ENCODE peak calls at places on chromosomes 3 and 15, in eight cellular contexts. L is psoas muscle, T is HFF-Myc, K is HFFc6, P is nephron progenitor cell, X is mucosa of descending colon, D is endothelial cell, H is dorsolateral prefrontal cortex. N is an unnamed sample.

GRCh38 chr15:49888341-49888693 is 230.7 kb downstream of the ATP8B4 start:
- DNase-seq in H (no peak), X (no peak), K (no peak), T (no peak), P (no peak), L (no peak), D (no peak), N (no peak)

GRCh38 chr3:78101363-78101762 is 1061.5 kb downstream of the ROBO2 start:
- DNase-seq in D (no peak), P (no peak), X (no peak), L (no peak), K (peak), T (no peak), H (no peak), N (no peak)

GRCh38 chr15:75195122-75195765 is 6.4 kb upstream of the C15orf39 start:
- DNase-seq in P (peak), K (no peak), L (no peak), X (no peak), D (peak), H (no peak), T (no peak), N (no peak)

GRCh38 chr15:92510163-92510882 is 116.6 kb downstream of the ST8SIA2 start:
- DNase-seq in L (no peak), P (no peak), T (no peak), X (no peak), H (no peak), D (no peak), K (peak), N (no peak)

GRCh38 chr3:177284383-177284881 is 87.2 kb upstream of the TBL1XR1 start:
- DNase-seq in P (no peak), K (no peak), T (peak), H (no peak), D (no peak), X (peak), L (peak), N (no peak)

GRCh38 chr3:179929091-179929529 is 107.6 kb downstream of the PEX5L start:
- DNase-seq in K (peak), P (peak), T (peak), X (no peak), D (peak), H (peak), L (peak), N (peak)

GRCh38 chr3:50542177-50543034 is 25.1 kb downstream of the C3orf18 start:
- DNase-seq in P (peak), L (peak), H (peak), X (peak), K (peak), T (no peak), D (peak), N (peak)

GRCh38 chr15:80970658-80971057 is 19.0 kb downstream of the MESD start:
- DNase-seq in L (no peak), T (no peak), H (no peak), D (no peak), P (no peak), X (no peak), K (no peak), N (no peak)

GRCh38 chr15:71199384-71200351 is 84.4 kb downstream of the THSD4 start:
- DNase-seq in T (no peak), H (no peak), K (no peak), P (no peak), L (no peak), X (no peak), D (no peak), N (no peak)

GRCh38 chr15:45646220-45646619 is 11.4 kb downstream of the SQOR start:
- DNase-seq in D (no peak), X (peak), K (peak), P (no peak), H (no peak), L (no peak), T (no peak), N (no peak)

GRCh38 chr3:72010044-72010443 is 225.1 kb upstream of the PROK2 start:
- DNase-seq in P (no peak), T (no peak), D (no peak), H (no peak), L (no peak), K (no peak), X (no peak), N (no peak)

GRCh38 chr3:128936341-128936740 is 56.9 kb downstream of the ACAD9 start:
- DNase-seq in H (no peak), X (no peak), P (no peak), D (no peak), L (no peak), T (no peak), K (no peak), N (no peak)

GRCh38 chr3:179068779-179069530 is 2.7 kb downstream of the ZMAT3 start:
- DNase-seq in K (no peak), P (peak), H (no peak), X (peak), D (peak), T (no peak), L (no peak), N (no peak)

GRCh38 chr3:186520436-186520835 is 23.7 kb downstream of the CRYGS start:
- DNase-seq in D (no peak), P (no peak), H (no peak), X (no peak), K (no peak), L (no peak), T (no peak), N (no peak)

GRCh38 chr15:68652141-68652540 is 73.3 kb downstream of the CORO2B start:
- DNase-seq in H (peak), K (no peak), T (no peak), X (no peak), P (no peak), L (no peak), D (no peak), N (no peak)

GRCh38 chr15:43463542-43463941 is 29.4 kb downstream of the TP53BP1 start:
- DNase-seq in L (no peak), K (no peak), X (no peak), T (no peak), P (no peak), D (no peak), H (no peak), N (no peak)

GRCh38 chr15:82040395-82040794 is 5.4 kb downstream of the MEX3B start:
- DNase-seq in H (no peak), D (no peak), K (no peak), L (no peak), P (no peak), X (no peak), T (no peak), N (no peak)

GRCh38 chr3:98497381-98497780 is at the start of gene OR5K2:
- DNase-seq in L (no peak), D (no peak), H (no peak), K (no peak), P (no peak), X (no peak), T (no peak), N (no peak)

GRCh38 chr15:68706256-68706655 is 114.4 kb downstream of the ANP32A start:
- DNase-seq in L (no peak), P (no peak), T (no peak), H (no peak), D (no peak), K (no peak), X (no peak), N (no peak)

GRCh38 chr3:194030372-194030771 is 105.6 kb upstream of the HES1 start:
- DNase-seq in P (no peak), D (no peak), K (no peak), L (no peak), H (no peak), T (no peak), X (peak), N (no peak)

GRCh38 chr15:39828374-39828931 is 45.8 kb upstream of the FSIP1 start:
- DNase-seq in P (peak), L (no peak), D (no peak), K (peak), X (peak), H (peak), T (no peak), N (no peak)

GRCh38 chr3:174639970-174640369 is 219.2 kb upstream of the NAALADL2 start:
- DNase-seq in X (no peak), L (no peak), P (no peak), K (no peak), H (no peak), T (no peak), D (no peak), N (no peak)

GRCh38 chr15:26311710-26312236 is 448.6 kb upstream of the ATP10A start:
- DNase-seq in K (no peak), L (no peak), P (no peak), T (no peak), D (no peak), H (no peak), X (no peak), N (no peak)

GRCh38 chr15:82808634-82809041 is 790 bp upstream of the WHAMM start:
- DNase-seq in P (no peak), X (peak), L (no peak), T (no peak), D (no peak), K (no peak), H (no peak), N (no peak)

GRCh38 chr3:150022406-150023238 is 51.9 kb upstream of the PFN2 start:
- DNase-seq in L (no peak), H (no peak), X (peak), T (no peak), K (peak), D (no peak), P (no peak), N (no peak)

GRCh38 chr15:101441706-101442105 is 47.8 kb downstream of the PCSK6 start:
- DNase-seq in K (no peak), X (no peak), T (no peak), H (no peak), P (no peak), D (no peak), L (no peak), N (no peak)

GRCh38 chr3:94092080-94092479 is 29.2 kb downstream of the NSUN3 start:
- DNase-seq in L (no peak), P (no peak), D (no peak), X (no peak), T (no peak), K (no peak), H (no peak), N (no peak)

GRCh38 chr3:185942396-185942795 is 4.6 kb upstream of the TRA2B start:
- DNase-seq in K (no peak), X (no peak), P (no peak), T (no peak), L (no peak), D (no peak), H (no peak), N (no peak)

GRCh38 chr3:197224034-197224444 is 74.4 kb downstream of the DLG1 start:
- DNase-seq in K (peak), X (no peak), P (no peak), D (no peak), H (no peak), L (no peak), T (peak), N (peak)

GRCh38 chr3:8503461-8503860 is 1.8 kb downstream of the LMCD1 start:
- DNase-seq in K (peak), D (no peak), T (no peak), L (no peak), H (no peak), X (no peak), P (no peak), N (no peak)

GRCh38 chr3:123094492-123094891 is 27.7 kb downstream of the PDIA5 start:
- DNase-seq in T (no peak), D (no peak), K (no peak), H (no peak), X (no peak), P (no peak), L (no peak), N (no peak)

GRCh38 chr3:49158108-49158709 is 7.9 kb downstream of the CCDC71 start:
- DNase-seq in L (peak), D (peak), P (peak), H (no peak), T (no peak), K (no peak), X (peak), N (no peak)

GRCh38 chr15:84888639-84889038 is 4.2 kb downstream of the SLC28A1 start:
- DNase-seq in T (no peak), L (no peak), K (no peak), X (no peak), D (no peak), H (no peak), P (no peak), N (no peak)

GRCh38 chr3:124886168-124887051 is 755 bp downstream of the ITGB5 start:
- DNase-seq in D (peak), T (no peak), P (peak), H (no peak), K (peak), X (peak), L (peak), N (peak)

GRCh38 chr3:194812177-194812576 is 126.5 kb downstream of the FAM43A start:
- DNase-seq in L (no peak), K (no peak), D (no peak), T (no peak), P (peak), H (no peak), X (no peak), N (no peak)

GRCh38 chr3:119529883-119530282 is 29.5 kb downstream of the CD80 start:
- DNase-seq in H (no peak), K (peak), L (no peak), X (no peak), P (no peak), T (no peak), D (no peak), N (no peak)

GRCh38 chr3:55630280-55630920 is 143.3 kb upstream of the WNT5A start:
- DNase-seq in T (no peak), H (no peak), K (no peak), D (no peak), L (no peak), P (no peak), X (peak), N (no peak)
- TF ChIP-seq CTCF in T (no peak), H (no peak), K (no peak), D (no peak), L (no peak), P (no peak), X (no peak), N (no peak)

GRCh38 chr3:51637144-51637940 is 33.7 kb upstream of the TEX264 start:
- DNase-seq in X (no peak), T (no peak), L (no peak), D (no peak), H (no peak), K (no peak), P (no peak), N (no peak)

GRCh38 chr3:51642462-51642861 is 28.6 kb upstream of the TEX264 start:
- DNase-seq in D (no peak), L (no peak), K (no peak), P (no peak), X (no peak), H (no peak), T (no peak), N (no peak)

GRCh38 chr3:51637941-51638471 is 33.0 kb upstream of the TEX264 start:
- DNase-seq in K (peak), T (peak), L (no peak), P (peak), H (no peak), D (peak), X (peak), N (peak)
- TF ChIP-seq CTCF in K (peak), T (peak), L (peak), P (peak), H (peak), D (peak), X (peak), N (peak)

DNA sequence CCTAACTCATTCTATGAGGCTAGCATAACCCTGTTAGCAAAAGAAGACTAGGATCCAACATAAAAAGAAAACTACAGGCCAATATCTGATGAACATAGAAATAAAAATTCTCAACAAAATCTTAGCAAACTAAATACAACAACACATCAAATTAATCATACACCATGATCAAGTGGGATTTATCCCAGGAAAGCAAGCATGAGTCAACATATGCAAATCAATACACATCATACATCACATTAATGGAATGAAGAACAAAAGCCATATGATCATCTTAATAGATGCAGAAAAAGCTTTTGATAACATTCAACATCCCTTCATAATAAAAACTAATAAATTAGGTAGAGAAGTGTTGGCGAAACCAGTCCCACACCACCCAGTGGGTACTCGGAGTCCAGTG is 136.1 kb upstream of the MME start:
- DNase-seq in D (no peak), P (no peak), X (no peak), H (no peak), K (no peak), L (no peak), T (no peak), N (no peak)
- TF ChIP-seq CTCF in D (no peak), P (no peak), X (no peak), H (no peak), K (no peak), L (no peak), T (no peak), N (no peak)

GRCh38 chr15:99930696-99931095 is 197.5 kb upstream of the LYSMD4 start:
- DNase-seq in X (no peak), K (no peak), T (no peak), P (no peak), D (no peak), H (no peak), L (no peak), N (no peak)

GRCh38 chr15:99925661-99926461 is 192.6 kb upstream of the LYSMD4 start:
- DNase-seq in T (no peak), H (peak), L (peak), D (peak), K (no peak), X (peak), P (peak), N (peak)

GRCh38 chr15:99931703-99932603 is 198.7 kb upstream of the LYSMD4 start:
- DNase-seq in P (no peak), H (no peak), L (no peak), D (no peak), X (no peak), K (no peak), T (no peak), N (no peak)

GRCh38 chr15:99929266-99929665 is 196.0 kb upstream of the LYSMD4 start:
- DNase-seq in P (no peak), T (no peak), D (no peak), H (no peak), X (no peak), K (no peak), L (no peak), N (no peak)

GRCh38 chr15:99928429-99928981 is 195.3 kb upstream of the LYSMD4 start:
- DNase-seq in P (peak), X (peak), T (peak), H (peak), D (peak), K (peak), L (peak), N (peak)
- TF ChIP-seq CTCF in P (peak), X (peak), T (peak), H (peak), D (peak), K (peak), L (peak), N (peak)